ENCODE peak calls at places on chromosomes 16 and 17, in four cellular contexts. One of them, this sample, is unnamed.

GRCh38 chr17:5399767-5400166 is 19.7 kb downstream of the NUP88 start:
- DNase-seq in IMR-90: peak; percentile 17
- DNase-seq in mammary epithelial cell: no peak
- DNase-seq in CD8-positive, alpha-beta memory T cell: no peak
- DNase-seq in this sample: no peak

GRCh38 chr16:31274831-31275816 is 15.3 kb downstream of the ITGAM start:
- DNase-seq in CD8-positive, alpha-beta memory T cell: no peak
- DNase-seq in IMR-90: no peak
- DNase-seq in mammary epithelial cell: peak; percentile 95
- DNase-seq in this sample: peak; percentile 8

GRCh38 chr16:12494716-12495115 is 309.0 kb downstream of the CPPED1 start:
- DNase-seq in CD8-positive, alpha-beta memory T cell: no peak
- DNase-seq in IMR-90: no peak
- DNase-seq in mammary epithelial cell: no peak
- DNase-seq in this sample: no peak

GRCh38 chr17:10603889-10604288 is 53.2 kb downstream of the MYH3 start:
- DNase-seq in mammary epithelial cell: no peak
- DNase-seq in CD8-positive, alpha-beta memory T cell: no peak
- DNase-seq in IMR-90: no peak
- DNase-seq in this sample: no peak

GRCh38 chr17:8226536-8227237 is 16.3 kb upstream of the AURKB start:
- DNase-seq in IMR-90: peak; percentile 91
- DNase-seq in mammary epithelial cell: peak; percentile 89
- DNase-seq in CD8-positive, alpha-beta memory T cell: no peak
- DNase-seq in this sample: peak; percentile 76

GRCh38 chr17:1915889-1916288 is 86.1 kb downstream of the RPA1 start:
- DNase-seq in IMR-90: no peak
- DNase-seq in CD8-positive, alpha-beta memory T cell: no peak
- DNase-seq in mammary epithelial cell: no peak
- DNase-seq in this sample: no peak

GRCh38 chr17:63847525-63848249 is 5.2 kb upstream of the SMARCD2 start:
- DNase-seq in IMR-90: no peak
- DNase-seq in CD8-positive, alpha-beta memory T cell: no peak
- DNase-seq in mammary epithelial cell: no peak
- DNase-seq in this sample: peak; percentile 42

GRCh38 chr16:24839347-24839972 is 6.3 kb upstream of the SLC5A11 start:
- DNase-seq in mammary epithelial cell: no peak
- DNase-seq in IMR-90: no peak
- DNase-seq in CD8-positive, alpha-beta memory T cell: no peak
- DNase-seq in this sample: no peak

GRCh38 chr17:77449908-77450741 is 309.4 kb downstream of the SEC14L1 start:
- DNase-seq in CD8-positive, alpha-beta memory T cell: no peak
- DNase-seq in mammary epithelial cell: peak; percentile 52
- DNase-seq in IMR-90: peak; percentile 72
- DNase-seq in this sample: peak; percentile 85

GRCh38 chr16:49660647-49661046 is 195.3 kb downstream of the ZNF423 start:
- DNase-seq in CD8-positive, alpha-beta memory T cell: no peak
- DNase-seq in IMR-90: no peak
- DNase-seq in mammary epithelial cell: no peak
- DNase-seq in this sample: no peak

GRCh38 chr16:13961099-13961811 is 41.3 kb downstream of the ERCC4 start:
- DNase-seq in IMR-90: peak; percentile 59
- DNase-seq in mammary epithelial cell: no peak
- DNase-seq in CD8-positive, alpha-beta memory T cell: no peak
- DNase-seq in this sample: no peak

GRCh38 chr16:68760671-68761275 is 23.7 kb downstream of the CDH1 start:
- DNase-seq in mammary epithelial cell: peak; percentile 99
- DNase-seq in IMR-90: peak; percentile 13
- DNase-seq in CD8-positive, alpha-beta memory T cell: no peak
- DNase-seq in this sample: no peak

GRCh38 chr16:50627419-50627818 is 53.7 kb downstream of the SNX20 start:
- DNase-seq in IMR-90: no peak
- DNase-seq in CD8-positive, alpha-beta memory T cell: peak; percentile 9
- DNase-seq in mammary epithelial cell: peak; percentile 16
- DNase-seq in this sample: no peak

GRCh38 chr17:42116705-42117396 is 4.3 kb downstream of the KAT2A start:
- DNase-seq in IMR-90: peak; percentile 79
- DNase-seq in CD8-positive, alpha-beta memory T cell: peak; percentile 75
- DNase-seq in mammary epithelial cell: peak; percentile 67
- DNase-seq in this sample: peak; percentile 92

GRCh38 chr17:19424934-19425868 is 14.2 kb downstream of the RNF112 start:
- DNase-seq in CD8-positive, alpha-beta memory T cell: no peak
- DNase-seq in mammary epithelial cell: no peak
- DNase-seq in IMR-90: peak; percentile 23
- DNase-seq in this sample: no peak

GRCh38 chr17:77376795-77377751 is 236.3 kb downstream of the SEC14L1 start:
- DNase-seq in CD8-positive, alpha-beta memory T cell: no peak
- DNase-seq in mammary epithelial cell: no peak
- DNase-seq in IMR-90: peak; percentile 92
- DNase-seq in this sample: no peak

GRCh38 chr17:64499805-64500486 is 3.1 kb upstream of the POLG2 start:
- DNase-seq in IMR-90: peak; percentile 60
- DNase-seq in mammary epithelial cell: peak; percentile 37
- DNase-seq in CD8-positive, alpha-beta memory T cell: no peak
- DNase-seq in this sample: no peak

GRCh38 chr17:66724581-66725341 is 110.2 kb upstream of the CACNG5 start:
- DNase-seq in CD8-positive, alpha-beta memory T cell: no peak
- DNase-seq in IMR-90: peak; percentile 54
- DNase-seq in mammary epithelial cell: no peak
- DNase-seq in this sample: no peak

GRCh38 chr17:4318186-4318585 is 48.3 kb downstream of the UBE2G1 start:
- DNase-seq in CD8-positive, alpha-beta memory T cell: no peak
- DNase-seq in IMR-90: no peak
- DNase-seq in mammary epithelial cell: peak; percentile 47
- DNase-seq in this sample: no peak

GRCh38 chr17:47807421-47807820 is 14.2 kb downstream of the OSBPL7 start:
- DNase-seq in mammary epithelial cell: no peak
- DNase-seq in IMR-90: no peak
- DNase-seq in CD8-positive, alpha-beta memory T cell: no peak
- DNase-seq in this sample: no peak

GRCh38 chr17:19553036-19553435 is 19.4 kb downstream of the SLC47A1 start:
- DNase-seq in CD8-positive, alpha-beta memory T cell: no peak
- DNase-seq in mammary epithelial cell: no peak
- DNase-seq in IMR-90: no peak
- DNase-seq in this sample: no peak

GRCh38 chr17:15431201-15431600 is 36.2 kb downstream of the CDRT4 start:
- DNase-seq in mammary epithelial cell: no peak
- DNase-seq in CD8-positive, alpha-beta memory T cell: no peak
- DNase-seq in IMR-90: no peak
- DNase-seq in this sample: no peak

GRCh38 chr16:55557186-55557585 is 9.3 kb upstream of the CAPNS2 start:
- DNase-seq in mammary epithelial cell: peak; percentile 56
- DNase-seq in CD8-positive, alpha-beta memory T cell: no peak
- DNase-seq in IMR-90: no peak
- DNase-seq in this sample: no peak

GRCh38 chr17:36657763-36658490 is 56.5 kb downstream of the MRM1 start:
- DNase-seq in mammary epithelial cell: no peak
- DNase-seq in IMR-90: no peak
- DNase-seq in CD8-positive, alpha-beta memory T cell: no peak
- DNase-seq in this sample: no peak

GRCh38 chr17:74998783-74999182 is 11.4 kb downstream of the CDR2L start:
- DNase-seq in CD8-positive, alpha-beta memory T cell: no peak
- DNase-seq in mammary epithelial cell: no peak
- DNase-seq in IMR-90: no peak
- DNase-seq in this sample: no peak

GRCh38 chr17:71964559-71964958 is 156.3 kb upstream of the SOX9 start:
- DNase-seq in IMR-90: no peak
- DNase-seq in mammary epithelial cell: no peak
- DNase-seq in CD8-positive, alpha-beta memory T cell: no peak
- DNase-seq in this sample: no peak
- H3K27ac ChIP-seq in IMR-90: no peak overlapping the region
- H3K27ac ChIP-seq in mammary epithelial cell: no peak overlapping the region
- H3K27ac ChIP-seq in CD8-positive, alpha-beta memory T cell: no peak overlapping the region
- H3K27ac ChIP-seq in this sample: no peak overlapping the region

DNA sequence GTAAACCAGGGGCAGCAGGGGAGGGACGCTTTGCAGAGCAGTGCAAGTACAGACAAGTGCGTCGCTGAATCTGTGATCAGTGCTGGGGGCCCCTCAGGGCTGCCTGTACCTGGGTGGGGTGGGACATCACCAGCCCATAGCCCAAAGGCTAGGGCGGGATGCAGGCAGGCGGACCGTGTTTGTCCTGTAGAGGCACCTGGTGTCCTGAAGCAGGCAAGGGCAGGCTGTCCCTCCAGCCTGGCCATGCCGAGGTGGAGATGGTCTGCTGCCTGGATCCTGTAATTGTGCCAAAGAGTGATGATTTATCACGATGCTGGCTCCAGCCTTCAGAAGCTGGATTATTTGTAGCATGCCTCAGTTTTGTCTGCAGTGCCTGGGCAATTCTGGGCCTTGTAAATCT is 137.9 kb upstream of the GSE1 start:
- DNase-seq in IMR-90: no peak
- DNase-seq in mammary epithelial cell: no peak
- DNase-seq in CD8-positive, alpha-beta memory T cell: no peak
- DNase-seq in this sample: no peak
- H3K27ac ChIP-seq in IMR-90: no peak overlapping the region
- H3K27ac ChIP-seq in mammary epithelial cell: no peak overlapping the region
- H3K27ac ChIP-seq in CD8-positive, alpha-beta memory T cell: no peak overlapping the region
- H3K27ac ChIP-seq in this sample: no peak overlapping the region

GRCh38 chr17:43983196-43983514 is 21.3 kb upstream of the NAGS start:
- DNase-seq in IMR-90: no peak
- DNase-seq in CD8-positive, alpha-beta memory T cell: no peak
- DNase-seq in mammary epithelial cell: no peak
- DNase-seq in this sample: no peak
- H3K27ac ChIP-seq in IMR-90: no peak overlapping the region
- H3K27ac ChIP-seq in CD8-positive, alpha-beta memory T cell: no peak overlapping the region
- H3K27ac ChIP-seq in mammary epithelial cell: no peak overlapping the region
- H3K27ac ChIP-seq in this sample: no peak overlapping the region

GRCh38 chr16:69925311-69925710 is 25.8 kb upstream of the CLEC18A start:
- DNase-seq in CD8-positive, alpha-beta memory T cell: no peak
- DNase-seq in mammary epithelial cell: no peak
- DNase-seq in IMR-90: no peak
- DNase-seq in this sample: no peak
- H3K27ac ChIP-seq in CD8-positive, alpha-beta memory T cell: no peak overlapping the region
- H3K27ac ChIP-seq in mammary epithelial cell: peak overlapping the region; percentile 52
- H3K27ac ChIP-seq in IMR-90: no peak overlapping the region
- H3K27ac ChIP-seq in this sample: no peak overlapping the region

This sample was measured in spleen.